ENCODE peak calls at places on chromosomes 16 and 17, in eight cellular contexts. E is AG04450, Y is cardiac fibroblast, A is stomach, F is B cell, V is lower leg skin, B is lower lobe of right lung, C is progenitor cell of endocrine pancreas. M is an unnamed sample.

GRCh38 chr16:49901711-49902110 is 45.8 kb upstream of the ZNF423 start:
- DNase-seq in F (no peak), V (no peak), E (no peak), B (no peak), C (no peak), Y (no peak), A (no peak), M (no peak)

GRCh38 chr17:14760212-14760611 is 459.3 kb downstream of the HS3ST3B1 start:
- DNase-seq in F (no peak), E (no peak), V (no peak), A (no peak), C (no peak), B (no peak), Y (no peak), M (peak)

GRCh38 chr17:81368161-81368560 is 27.1 kb upstream of the BAHCC1 start:
- DNase-seq in V (no peak), C (no peak), B (no peak), Y (no peak), F (no peak), A (no peak), E (no peak), M (no peak)

GRCh38 chr17:55388842-55389241 is 32.8 kb downstream of the MMD start:
- DNase-seq in V (no peak), Y (no peak), C (no peak), F (no peak), E (no peak), A (no peak), B (no peak), M (no peak)

GRCh38 chr17:42598905-42599304 is 10.3 kb downstream of the RETREG3 start:
- DNase-seq in V (no peak), B (no peak), Y (peak), E (no peak), C (no peak), F (no peak), A (peak), M (no peak)

GRCh38 chr17:82272495-82273326 is 789 bp downstream of the CSNK1D start:
- DNase-seq in E (no peak), V (peak), F (peak), A (no peak), Y (no peak), C (peak), B (peak), M (peak)

GRCh38 chr17:38632334-38632733 is 26.6 kb upstream of the SRCIN1 start:
- DNase-seq in B (no peak), F (no peak), E (no peak), Y (no peak), C (no peak), A (no peak), V (no peak), M (no peak)

GRCh38 chr17:39001703-39002637 is 34.8 kb upstream of the FBXO47 start:
- DNase-seq in A (peak), B (peak), E (no peak), Y (peak), C (no peak), F (no peak), V (peak), M (no peak)

GRCh38 chr17:73292031-73292531 is 19.7 kb downstream of the CDC42EP4 start:
- DNase-seq in V (no peak), Y (peak), C (no peak), F (no peak), A (peak), B (no peak), E (no peak), M (no peak)

GRCh38 chr17:73091770-73092517 is 544 bp downstream of the SLC39A11 start:
- DNase-seq in Y (peak), V (peak), C (no peak), A (peak), F (no peak), E (no peak), B (peak), M (peak)

GRCh38 chr16:50318796-50319578 is 49.8 kb downstream of the BRD7 start:
- DNase-seq in V (no peak), C (no peak), F (no peak), Y (no peak), B (no peak), A (no peak), E (no peak), M (no peak)

GRCh38 chr16:53826658-53827057 is 122.7 kb downstream of the FTO start:
- DNase-seq in B (no peak), Y (no peak), A (no peak), E (no peak), C (no peak), V (no peak), F (no peak), M (no peak)

GRCh38 chr16:25854141-25854540 is 162.4 kb downstream of the HS3ST4 start:
- DNase-seq in F (no peak), C (no peak), E (no peak), V (no peak), A (no peak), B (no peak), Y (no peak), M (no peak)

GRCh38 chr16:19960183-19960582 is 75.5 kb upstream of the GPRC5B start:
- DNase-seq in F (no peak), A (no peak), C (no peak), E (no peak), B (no peak), Y (no peak), V (peak), M (no peak)

GRCh38 chr16:14650629-14651028 is 17.9 kb downstream of the BFAR start:
- DNase-seq in A (no peak), F (no peak), E (no peak), Y (no peak), B (no peak), C (no peak), V (no peak), M (no peak)

GRCh38 chr16:1914084-1914608 is 4.1 kb downstream of the HS3ST6 start:
- DNase-seq in E (no peak), A (no peak), F (no peak), Y (no peak), C (no peak), V (no peak), B (no peak), M (no peak)

GRCh38 chr17:63405020-63405419 is 41.1 kb downstream of the CYB561 start:
- DNase-seq in B (no peak), C (no peak), Y (no peak), F (no peak), V (no peak), A (no peak), E (no peak), M (no peak)

GRCh38 chr17:58710948-58711552 is 18.6 kb downstream of the RAD51C start:
- DNase-seq in C (no peak), A (peak), Y (peak), V (no peak), F (peak), B (no peak), E (peak), M (peak)

GRCh38 chr16:51155199-51155607 is 4.1 kb upstream of the SALL1 start:
- DNase-seq in E (no peak), F (no peak), A (no peak), Y (no peak), B (no peak), C (no peak), V (no peak), M (no peak)

GRCh38 chr17:13038931-13039665 is 21.3 kb upstream of the ELAC2 start:
- DNase-seq in A (no peak), V (no peak), C (no peak), E (no peak), F (no peak), Y (no peak), B (no peak), M (no peak)

GRCh38 chr17:76709077-76709950 is 1.5 kb downstream of the MXRA7 start:
- DNase-seq in Y (peak), E (peak), B (peak), C (peak), F (no peak), V (peak), A (peak), M (no peak)

GRCh38 chr17:4476512-4477070 is 22.1 kb upstream of the SPNS2 start:
- DNase-seq in F (no peak), B (peak), C (no peak), A (peak), Y (no peak), V (no peak), E (no peak), M (no peak)

GRCh38 chr17:68460096-68460495 is 2.8 kb upstream of the WIPI1 start:
- DNase-seq in B (no peak), F (no peak), Y (no peak), V (no peak), E (no peak), A (no peak), C (no peak), M (no peak)

GRCh38 chr17:9240659-9241370 is 219.5 kb downstream of the NTN1 start:
- DNase-seq in E (no peak), Y (peak), A (peak), C (peak), V (peak), B (no peak), F (no peak), M (no peak)

GRCh38 chr17:72571813-72572396 is 451.1 kb downstream of the SOX9 start:
- DNase-seq in Y (no peak), F (no peak), B (no peak), V (no peak), E (no peak), A (no peak), C (no peak), M (no peak)

GRCh38 chr17:2542456-2542855 is 30.8 kb upstream of the METTL16 start:
- DNase-seq in F (no peak), B (no peak), V (no peak), E (no peak), C (no peak), Y (no peak), A (no peak), M (peak)

GRCh38 chr17:15262291-15263205 is 2.6 kb downstream of the PMP22 start:
- DNase-seq in E (peak), B (peak), F (no peak), V (peak), C (peak), A (peak), Y (peak), M (no peak)

GRCh38 chr17:5418858-5419355 is 555 bp downstream of the NUP88 start:
- DNase-seq in Y (peak), V (peak), B (peak), F (peak), E (no peak), A (peak), C (no peak), M (peak)

GRCh38 chr16:12793120-12793889 is 10.4 kb downstream of the CPPED1 start:
- DNase-seq in F (no peak), C (no peak), E (no peak), V (no peak), A (no peak), Y (no peak), B (no peak), M (no peak)

GRCh38 chr17:32157225-32157624 is 14.9 kb downstream of the RHOT1 start:
- DNase-seq in C (no peak), B (no peak), F (no peak), V (no peak), E (no peak), Y (peak), A (no peak), M (no peak)

GRCh38 chr16:90035902-90036301 is 16.6 kb upstream of the DBNDD1 start:
- DNase-seq in A (no peak), C (no peak), V (no peak), F (no peak), E (no peak), B (no peak), Y (no peak), M (no peak)

GRCh38 chr16:52296070-52296469 is 250.9 kb downstream of the TOX3 start:
- DNase-seq in F (no peak), E (no peak), V (no peak), A (no peak), Y (no peak), B (no peak), C (no peak), M (no peak)

GRCh38 chr16:46908540-46909372 is 24.6 kb downstream of the GPT2 start:
- DNase-seq in Y (peak), E (peak), F (peak), B (no peak), V (no peak), A (peak), C (peak), M (peak)

GRCh38 chr17:49209061-49209571 is 1.3 kb downstream of the GNGT2 start:
- DNase-seq in Y (no peak), V (no peak), B (no peak), F (no peak), E (no peak), C (no peak), A (no peak), M (no peak)
- TF ChIP-seq CTCF in Y (no peak), V (no peak), B (no peak), F (no peak), E (no peak), C (no peak), A (no peak), M (no peak)

GRCh38 chr16:66894055-66894454 is 13.7 kb downstream of the PDP2 start:
- DNase-seq in A (no peak), V (no peak), F (no peak), Y (no peak), E (no peak), C (no peak), B (no peak), M (no peak)
- TF ChIP-seq CTCF in A (no peak), V (no peak), F (no peak), Y (no peak), E (no peak), C (no peak), B (no peak), M (no peak)

GRCh38 chr17:64621772-64622171 is 40.3 kb downstream of the SMURF2 start:
- DNase-seq in C (no peak), E (no peak), Y (no peak), F (no peak), B (no peak), A (no peak), V (no peak), M (no peak)
- TF ChIP-seq CTCF in C (no peak), E (no peak), Y (no peak), F (no peak), B (no peak), A (no peak), V (no peak), M (no peak)

GRCh38 chr17:77851921-77852320 is 106.6 kb upstream of the TNRC6C start:
- DNase-seq in A (no peak), C (no peak), E (no peak), F (no peak), B (no peak), Y (no peak), V (no peak), M (no peak)

GRCh38 chr17:77853208-77853977 is 105.1 kb upstream of the TNRC6C start:
- DNase-seq in A (no peak), C (no peak), B (no peak), F (no peak), Y (no peak), E (no peak), V (no peak), M (no peak)

GRCh38 chr17:77854759-77855745 is 103.5 kb upstream of the TNRC6C start:
- DNase-seq in V (no peak), C (no peak), E (no peak), Y (no peak), B (no peak), F (no peak), A (no peak), M (no peak)

GRCh38 chr17:77854083-77854758 is 104.3 kb upstream of the TNRC6C start:
- DNase-seq in E (no peak), C (no peak), F (no peak), V (no peak), Y (no peak), B (no peak), A (no peak), M (no peak)

DNA sequence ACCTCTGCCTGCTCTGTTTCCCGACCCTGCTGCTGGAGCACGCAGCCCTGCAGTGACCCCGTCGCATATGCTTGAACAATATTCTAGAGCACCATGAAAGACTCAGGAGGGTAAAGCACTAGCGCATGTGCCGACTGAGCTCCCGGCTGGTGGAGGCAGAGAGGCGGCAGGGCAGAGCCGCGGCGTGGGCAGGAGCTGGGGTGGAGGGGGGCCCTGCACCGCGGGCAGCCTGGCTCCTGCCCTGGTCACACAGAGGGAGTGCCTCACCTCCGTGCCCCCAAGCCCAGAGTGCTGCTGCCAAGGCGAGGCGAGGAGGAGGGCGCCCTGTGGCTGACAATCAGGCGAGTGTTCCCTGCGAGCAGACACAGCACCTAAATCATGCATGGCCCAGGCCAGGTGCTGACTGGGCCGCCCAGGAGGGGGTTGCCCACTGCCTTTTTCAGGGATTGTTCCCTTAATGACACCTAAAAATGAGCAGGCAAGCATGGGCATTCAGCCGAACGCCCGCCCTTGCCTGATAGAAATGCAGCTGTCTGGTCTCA is 105.8 kb upstream of the TNRC6C start:
- DNase-seq in A (no peak), C (no peak), B (no peak), E (no peak), Y (no peak), V (no peak), F (no peak), M (no peak)
- TF ChIP-seq CTCF in A (no peak), C (no peak), B (no peak), E (no peak), Y (no peak), V (no peak), F (no peak), M (no peak)

DNA sequence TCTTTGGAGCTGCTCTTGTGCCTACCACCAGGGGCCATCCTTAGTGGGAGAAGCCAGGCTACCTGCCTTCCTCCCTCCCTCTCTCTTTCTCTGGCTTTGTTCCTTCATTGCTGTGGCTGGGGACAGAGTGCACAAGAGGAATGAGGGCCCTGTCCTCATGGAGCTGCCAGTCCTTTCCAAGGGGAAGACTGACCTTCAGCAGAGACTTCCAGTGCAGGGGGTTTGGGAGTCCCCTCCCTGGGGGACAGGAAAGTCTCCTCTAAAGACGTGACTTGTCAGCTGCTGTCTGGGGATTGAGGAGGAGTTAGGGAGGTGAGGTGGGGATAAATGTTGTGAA is 108.1 kb downstream of the CMIP start:
- DNase-seq in E (no peak), F (no peak), Y (no peak), C (no peak), A (no peak), B (no peak), V (no peak), M (no peak)
- TF ChIP-seq CTCF in E (no peak), F (no peak), Y (no peak), C (no peak), A (no peak), B (no peak), V (no peak), M (no peak)